ENCODE peak calls at places on chromosome 3, in ten cellular contexts. A is lung; Y is CD4-positive, alpha-beta memory T cell; U is effector memory CD4-positive, alpha-beta T cell; D is CD4-positive, alpha-beta T cell; S is A549; Z is heart left ventricle; R is CD8-positive, alpha-beta memory T cell; B is NT2/D1; M is tibial nerve. I is an unnamed sample.

GRCh38 chr3:138009476-138010272 is at the start of gene CLDN18:
- DNase-seq in R (no peak), A (peak; percentile 41), B (no peak), Y (no peak), Z (no peak), U (no peak), S (no peak), D (no peak), M (no peak), I (no peak)

GRCh38 chr3:187014417-187014864 is 84.1 kb downstream of the ST6GAL1 start:
- DNase-seq in A (no peak), Z (no peak), M (no peak), S (no peak), U (no peak), D (no peak), B (no peak), Y (no peak), R (no peak), I (no peak)

GRCh38 chr3:173395073-173395411 is 2.5 kb upstream of the NLGN1 start:
- DNase-seq in R (no peak), M (no peak), B (no peak), Z (no peak), Y (peak; percentile 1), U (no peak), D (no peak), A (no peak), S (no peak), I (no peak)

GRCh38 chr3:62604301-62604700 is 231.0 kb upstream of the FEZF2 start:
- DNase-seq in U (no peak), R (no peak), M (no peak), D (no peak), B (no peak), A (no peak), Y (no peak), S (peak; percentile 7), Z (no peak), I (no peak)

GRCh38 chr3:42530073-42530472 is 27.6 kb downstream of the VIPR1 start:
- DNase-seq in Y (no peak), Z (no peak), D (no peak), U (no peak), S (no peak), M (no peak), B (no peak), A (no peak), R (no peak), I (no peak)

GRCh38 chr3:122271246-122271898 is 53.7 kb upstream of the CSTA start:
- DNase-seq in U (no peak), Y (peak; percentile 60), Z (no peak), R (no peak), B (no peak), M (no peak), S (no peak), D (no peak), A (no peak), I (no peak)

GRCh38 chr3:122962149-122962548 is 65.4 kb downstream of the SEMA5B start:
- DNase-seq in Z (no peak), S (no peak), A (no peak), M (no peak), D (no peak), B (no peak), R (no peak), U (no peak), Y (no peak), I (no peak)

GRCh38 chr3:138364356-138365252 is 16.2 kb downstream of the MRAS start:
- DNase-seq in A (no peak), Y (no peak), U (no peak), R (no peak), D (no peak), Z (peak; percentile 73), B (no peak), M (no peak), S (no peak), I (no peak)

GRCh38 chr3:127694467-127695215 is 21.9 kb downstream of the ABTB1 start:
- DNase-seq in U (peak; percentile 32), Y (peak; percentile 36), Z (peak; percentile 88), M (no peak), R (peak; percentile 29), B (no peak), S (peak; percentile 85), A (no peak), D (no peak), I (peak; percentile 31)

GRCh38 chr3:186255703-186256331 is 106.2 kb downstream of the DGKG start:
- DNase-seq in A (peak; percentile 46), U (no peak), R (no peak), S (no peak), B (no peak), Z (no peak), Y (no peak), D (no peak), M (no peak), I (no peak)

GRCh38 chr3:116492379-116492778 is 47.1 kb upstream of the LSAMP start:
- DNase-seq in S (no peak), R (no peak), D (no peak), B (no peak), Y (no peak), U (no peak), A (no peak), M (no peak), Z (no peak), I (no peak)

GRCh38 chr3:12662593-12663310 is 1.2 kb downstream of the RAF1 start:
- DNase-seq in D (no peak), U (peak; percentile 8), S (peak; percentile 19), A (no peak), M (peak; percentile 13), B (no peak), Y (peak; percentile 32), R (peak; percentile 23), Z (peak; percentile 49), I (peak; percentile 12)

GRCh38 chr3:71583569-71584215 is at the start of gene FOXP1:
- DNase-seq in M (peak; percentile 78), Z (peak; percentile 89), S (peak; percentile 87), B (peak; percentile 55), Y (peak; percentile 69), U (peak; percentile 57), D (peak; percentile 49), A (peak; percentile 75), R (peak; percentile 44), I (peak; percentile 70)

GRCh38 chr3:129577925-129578742 is 28.3 kb downstream of the PLXND1 start:
- DNase-seq in M (no peak), Z (peak; percentile 74), B (no peak), D (no peak), A (no peak), R (no peak), Y (no peak), S (no peak), U (no peak), I (no peak)

GRCh38 chr3:129619726-129620162 is 13.3 kb upstream of the PLXND1 start:
- DNase-seq in R (no peak), B (no peak), U (no peak), S (no peak), A (no peak), M (no peak), Y (no peak), Z (no peak), D (no peak), I (no peak)

GRCh38 chr3:51384730-51385473 is at the start of gene MANF:
- DNase-seq in B (peak; percentile 98), Y (peak; percentile 97), M (peak; percentile 93), R (peak; percentile 97), Z (peak; percentile 99), D (peak; percentile 93), A (peak; percentile 98), U (peak; percentile 98), S (peak; percentile 95), I (peak; percentile 94)
- H3K9me3 ChIP-seq in B (peaks cover 22% of the 10 kb centered on the region), Y (no peaks in the 10 kb centered on the region), M (no peaks in the 10 kb centered on the region), R (no peaks in the 10 kb centered on the region), Z (no peaks in the 10 kb centered on the region), D (no peaks in the 10 kb centered on the region), A (no peaks in the 10 kb centered on the region), U (no peaks in the 10 kb centered on the region), S (no peaks in the 10 kb centered on the region), I (no peaks in the 10 kb centered on the region)

GRCh38 chr3:5666455-5666854 is 478.9 kb downstream of the EDEM1 start:
- DNase-seq in A (no peak), S (no peak), B (no peak), M (no peak), U (no peak), D (no peak), Z (no peak), Y (no peak), R (no peak), I (no peak)

DNA sequence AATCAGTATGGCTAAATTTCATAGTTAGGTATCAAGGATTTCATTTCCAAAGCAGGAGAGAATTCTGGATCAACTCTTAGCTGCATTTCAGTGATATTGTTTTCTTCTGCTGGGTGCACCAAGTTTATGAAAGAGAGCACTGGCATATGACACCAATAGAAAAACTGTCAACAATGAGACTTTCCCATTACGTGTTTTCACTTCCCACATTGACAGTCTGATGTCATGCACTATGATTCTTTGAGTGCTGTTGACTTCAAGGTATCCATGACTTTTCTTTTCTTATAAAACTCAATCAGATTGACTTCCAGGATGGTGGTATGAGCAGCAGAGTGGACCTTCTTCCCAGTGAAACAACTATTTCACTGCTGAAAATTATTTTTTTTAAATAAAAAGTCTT is 476.1 kb downstream of the EDEM1 start:
- DNase-seq in B (no peak), Z (no peak), U (no peak), S (no peak), A (no peak), Y (no peak), D (no peak), M (no peak), R (no peak), I (no peak)
- H3K9me3 ChIP-seq in B (peaks cover 16% of the 10 kb centered on the region), Z (peaks cover 33% of the 10 kb centered on the region), U (no peaks in the 10 kb centered on the region), S (peaks cover 3% of the 10 kb centered on the region), A (peaks cover 4% of the 10 kb centered on the region), Y (peaks cover 3% of the 10 kb centered on the region), D (peaks cover 14% of the 10 kb centered on the region), M (no peaks in the 10 kb centered on the region), R (no peaks in the 10 kb centered on the region), I (no peaks in the 10 kb centered on the region)

DNA sequence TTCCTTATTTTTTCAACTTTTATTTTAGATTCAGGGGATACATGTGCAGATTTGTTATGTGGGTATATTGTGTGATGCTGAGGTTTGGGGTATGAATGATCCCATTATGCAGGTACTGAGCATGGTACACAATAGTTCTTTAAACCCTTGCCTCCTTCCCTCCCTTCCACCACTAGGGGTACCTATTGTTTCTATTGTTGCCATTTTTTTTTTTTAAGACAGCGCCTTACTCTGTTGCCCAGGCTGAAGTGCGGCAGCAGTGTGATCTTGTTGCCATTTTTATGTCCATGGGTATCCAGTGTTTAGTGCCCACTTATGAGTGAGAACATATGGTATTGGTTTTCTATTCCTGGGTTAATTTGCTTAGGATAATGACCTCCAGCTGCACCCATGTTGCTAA is 117.3 kb upstream of the FAM3D start:
- DNase-seq in Z (no peak), M (no peak), R (no peak), U (no peak), Y (no peak), A (no peak), D (no peak), S (no peak), B (no peak), I (no peak)
- H3K9me3 ChIP-seq in Z (peaks cover 32% of the 10 kb centered on the region), M (peaks cover 6% of the 10 kb centered on the region), R (peaks cover 8% of the 10 kb centered on the region), U (no peaks in the 10 kb centered on the region), Y (peaks cover 12% of the 10 kb centered on the region), A (no peaks in the 10 kb centered on the region), D (peaks cover 17% of the 10 kb centered on the region), S (no peaks in the 10 kb centered on the region), B (peaks cover 33% of the 10 kb centered on the region), I (no peaks in the 10 kb centered on the region)

DNA sequence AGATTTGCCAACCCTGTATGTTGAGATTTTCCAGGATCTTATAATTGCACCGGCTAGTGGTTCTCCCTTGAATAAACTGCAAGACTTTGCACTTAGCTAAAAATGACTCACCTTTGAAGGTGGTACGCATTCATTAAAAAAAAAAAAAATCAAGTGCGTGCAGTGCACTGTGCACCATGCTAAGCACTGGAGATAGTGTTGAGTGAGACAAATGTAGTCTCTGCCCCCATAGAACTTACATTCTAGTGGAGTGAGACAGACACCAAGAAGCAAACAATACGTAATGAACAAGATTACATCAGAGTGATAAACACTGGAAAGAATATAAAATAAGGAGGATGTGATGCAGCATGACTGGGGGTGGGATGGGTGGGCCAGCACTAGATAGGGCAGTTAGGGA is 69.4 kb downstream of the ITPR1 start:
- DNase-seq in Y (no peak), S (no peak), B (no peak), U (no peak), Z (no peak), D (no peak), R (no peak), M (no peak), A (no peak), I (no peak)
- H3K9me3 ChIP-seq in Y (no peaks in the 10 kb centered on the region), S (no peaks in the 10 kb centered on the region), B (peaks cover 6% of the 10 kb centered on the region), U (no peaks in the 10 kb centered on the region), Z (no peaks in the 10 kb centered on the region), D (no peaks in the 10 kb centered on the region), R (no peaks in the 10 kb centered on the region), M (no peaks in the 10 kb centered on the region), A (no peaks in the 10 kb centered on the region), I (no peaks in the 10 kb centered on the region)